ENCODE peak calls at places on chromosome 19, in six cellular contexts. One of them, this sample, is unnamed. For H3K36me3, the result is how much of the 10 kb centered on the place peaks cover.

GRCh38 chr19:28793391-28794168 is 419.4 kb downstream of the UQCRFS1 start:
- DNase-seq in K562: no peak
- DNase-seq in H1: peak
- DNase-seq in HepG2: no peak
- DNase-seq in HCT116: no peak
- DNase-seq in SK-N-SH: no peak
- DNase-seq in this sample: peak

GRCh38 chr19:46860846-46861690 is at the start of gene ARHGAP35:
- DNase-seq in K562: peak
- DNase-seq in H1: no peak
- DNase-seq in HepG2: no peak
- DNase-seq in HCT116: no peak
- DNase-seq in SK-N-SH: peak
- DNase-seq in this sample: no peak

GRCh38 chr19:51478381-51479285 is at the start of gene CEACAM18:
- DNase-seq in K562: peak
- DNase-seq in H1: no peak
- DNase-seq in HepG2: no peak
- DNase-seq in HCT116: no peak
- DNase-seq in SK-N-SH: no peak
- DNase-seq in this sample: no peak

GRCh38 chr19:39481229-39481545 is 549 bp downstream of the TIMM50 start:
- DNase-seq in K562: no peak
- DNase-seq in H1: no peak
- DNase-seq in HepG2: no peak
- DNase-seq in HCT116: no peak
- DNase-seq in SK-N-SH: no peak
- DNase-seq in this sample: no peak

GRCh38 chr19:39293394-39293793 is 2.8 kb upstream of the IFNL1 start:
- DNase-seq in K562: no peak
- DNase-seq in H1: no peak
- DNase-seq in HepG2: no peak
- DNase-seq in HCT116: no peak
- DNase-seq in SK-N-SH: no peak
- DNase-seq in this sample: no peak

GRCh38 chr19:50827476-50827875 is 3.9 kb upstream of the KLK1 start:
- DNase-seq in K562: no peak
- DNase-seq in H1: no peak
- DNase-seq in HepG2: no peak
- DNase-seq in HCT116: no peak
- DNase-seq in SK-N-SH: no peak
- DNase-seq in this sample: no peak

GRCh38 chr19:39199025-39199424 is 2.3 kb downstream of the NCCRP1 start:
- DNase-seq in K562: no peak
- DNase-seq in H1: no peak
- DNase-seq in HepG2: peak
- DNase-seq in HCT116: no peak
- DNase-seq in SK-N-SH: peak
- DNase-seq in this sample: no peak

GRCh38 chr19:29622191-29623070 is 16.3 kb downstream of the POP4 start:
- DNase-seq in K562: no peak
- DNase-seq in H1: no peak
- DNase-seq in HepG2: no peak
- DNase-seq in HCT116: no peak
- DNase-seq in SK-N-SH: peak
- DNase-seq in this sample: no peak

GRCh38 chr19:3670258-3670795 is 29.9 kb downstream of the PIP5K1C start:
- DNase-seq in K562: peak
- DNase-seq in H1: no peak
- DNase-seq in HepG2: no peak
- DNase-seq in HCT116: no peak
- DNase-seq in SK-N-SH: no peak
- DNase-seq in this sample: no peak

GRCh38 chr19:55383789-55384575 is at the start of gene TMEM238:
- DNase-seq in K562: peak
- DNase-seq in H1: no peak
- DNase-seq in HepG2: no peak
- DNase-seq in HCT116: no peak
- DNase-seq in SK-N-SH: peak
- DNase-seq in this sample: no peak

GRCh38 chr19:3603121-3603841 is 3.4 kb downstream of the TBXA2R start:
- DNase-seq in K562: no peak
- DNase-seq in H1: no peak
- DNase-seq in HepG2: no peak
- DNase-seq in HCT116: no peak
- DNase-seq in SK-N-SH: no peak
- DNase-seq in this sample: no peak

GRCh38 chr19:38617764-38618589 is at the start of gene MAP4K1:
- DNase-seq in K562: no peak
- DNase-seq in H1: no peak
- DNase-seq in HepG2: no peak
- DNase-seq in HCT116: no peak
- DNase-seq in SK-N-SH: no peak
- DNase-seq in this sample: no peak

GRCh38 chr19:36489139-36489919 is at the start of gene ZNF566:
- DNase-seq in K562: peak
- DNase-seq in H1: peak
- DNase-seq in HepG2: peak
- DNase-seq in HCT116: peak
- DNase-seq in SK-N-SH: peak
- DNase-seq in this sample: peak

GRCh38 chr19:50190439-50190891 is 13.0 kb upstream of the MYH14 start:
- DNase-seq in K562: no peak
- DNase-seq in H1: no peak
- DNase-seq in HepG2: no peak
- DNase-seq in HCT116: no peak
- DNase-seq in SK-N-SH: no peak
- DNase-seq in this sample: no peak

DNA sequence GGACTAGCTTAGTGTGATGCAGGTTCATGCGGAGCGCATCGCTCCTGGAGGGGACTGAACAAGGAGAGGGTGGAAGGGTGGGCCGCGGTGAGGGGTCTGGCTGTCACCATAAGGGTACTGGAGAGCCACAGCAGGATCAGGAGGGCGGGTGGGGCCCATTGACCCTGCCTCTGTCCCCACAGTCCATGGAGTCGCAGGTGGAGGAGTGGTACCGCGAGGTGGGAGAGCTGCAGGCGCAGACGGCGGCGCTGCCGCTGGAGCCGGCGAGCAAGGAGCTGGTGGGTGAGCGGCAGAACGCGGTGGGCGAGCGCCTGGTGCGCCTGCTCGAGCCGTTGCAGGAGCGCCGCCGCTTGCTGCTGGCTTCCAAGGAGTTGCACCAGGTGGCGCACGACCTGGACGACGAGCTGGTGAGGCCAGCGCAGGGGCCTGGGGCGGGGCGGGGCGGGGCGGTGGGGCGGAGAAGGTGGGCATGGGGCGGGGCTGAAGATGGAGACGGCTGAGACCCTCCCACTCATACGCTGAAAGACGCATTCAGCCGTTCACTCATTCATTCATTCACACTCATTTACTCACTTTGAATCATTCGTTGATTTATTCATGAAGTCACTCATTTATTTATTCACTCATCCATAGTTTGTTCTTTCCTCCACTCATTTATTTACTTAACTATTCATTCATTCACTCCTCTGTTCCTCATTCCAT is 27.5 kb upstream of the SHKBP1 start:
- DNase-seq in K562: peak
- DNase-seq in H1: peak
- DNase-seq in HepG2: peak
- DNase-seq in HCT116: peak
- DNase-seq in SK-N-SH: peak
- DNase-seq in this sample: peak
- TF ChIP-seq YY1 in K562: no peak
- TF ChIP-seq YY1 in H1: no peak
- TF ChIP-seq YY1 in HepG2: peak
- TF ChIP-seq YY1 in HCT116: peak
- TF ChIP-seq YY1 in SK-N-SH: no peak
- TF ChIP-seq YY1 in this sample: no peak

DNA sequence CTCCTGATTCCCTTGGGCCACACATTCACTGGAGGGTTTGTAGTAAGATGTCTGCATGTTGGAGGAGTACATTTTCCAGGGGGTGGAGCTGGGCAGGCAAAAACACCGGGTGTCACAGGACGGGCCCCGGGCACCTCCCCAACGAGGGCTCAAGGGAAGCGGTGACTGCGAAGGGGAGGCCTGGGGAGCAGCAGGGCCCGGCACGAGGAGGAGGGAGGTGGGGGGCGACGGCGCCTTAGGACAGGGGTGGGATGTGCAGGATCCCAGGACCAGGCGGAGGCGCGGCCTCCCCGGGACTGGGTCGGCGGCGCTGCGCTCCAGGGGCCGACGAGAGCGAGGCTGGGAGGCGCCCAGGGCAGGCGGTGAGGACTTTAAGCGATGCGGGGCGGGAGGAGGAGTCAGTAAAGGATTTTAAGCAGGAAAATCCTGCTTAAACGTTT is 501 bp downstream of the ZNF160 start:
- DNase-seq in K562: peak
- DNase-seq in H1: no peak
- DNase-seq in HepG2: no peak
- DNase-seq in HCT116: no peak
- DNase-seq in SK-N-SH: peak
- DNase-seq in this sample: no peak
- H3K36me3 ChIP-seq in K562: under half
- H3K36me3 ChIP-seq in H1: under half
- H3K36me3 ChIP-seq in HepG2: under half
- H3K36me3 ChIP-seq in HCT116: under half
- H3K36me3 ChIP-seq in SK-N-SH: under half
- H3K36me3 ChIP-seq in this sample: under half

GRCh38 chr19:1219786-1220451 is 14.3 kb downstream of the STK11 start:
- DNase-seq in K562: no peak
- DNase-seq in H1: no peak
- DNase-seq in HepG2: no peak
- DNase-seq in HCT116: no peak
- DNase-seq in SK-N-SH: no peak
- DNase-seq in this sample: no peak

GRCh38 chr19:1221904-1222255 is 15.9 kb downstream of the CBARP start:
- DNase-seq in K562: no peak
- DNase-seq in H1: no peak
- DNase-seq in HepG2: no peak
- DNase-seq in HCT116: no peak
- DNase-seq in SK-N-SH: no peak
- DNase-seq in this sample: no peak

GRCh38 chr19:1222394-1222793 is 15.4 kb downstream of the CBARP start:
- DNase-seq in K562: no peak
- DNase-seq in H1: no peak
- DNase-seq in HepG2: no peak
- DNase-seq in HCT116: no peak
- DNase-seq in SK-N-SH: peak
- DNase-seq in this sample: no peak

GRCh38 chr19:1220452-1221037 is 15.0 kb downstream of the STK11 start:
- DNase-seq in K562: no peak
- DNase-seq in H1: no peak
- DNase-seq in HepG2: no peak
- DNase-seq in HCT116: no peak
- DNase-seq in SK-N-SH: peak
- DNase-seq in this sample: no peak

GRCh38 chr19:1221141-1221903 is 15.7 kb downstream of the STK11 start:
- DNase-seq in K562: no peak
- DNase-seq in H1: no peak
- DNase-seq in HepG2: peak
- DNase-seq in HCT116: no peak
- DNase-seq in SK-N-SH: peak
- DNase-seq in this sample: no peak
- TF ChIP-seq YY1 in K562: no peak
- TF ChIP-seq YY1 in H1: no peak
- TF ChIP-seq YY1 in HepG2: no peak
- TF ChIP-seq YY1 in HCT116: no peak
- TF ChIP-seq YY1 in SK-N-SH: no peak
- TF ChIP-seq YY1 in this sample: no peak

DNA sequence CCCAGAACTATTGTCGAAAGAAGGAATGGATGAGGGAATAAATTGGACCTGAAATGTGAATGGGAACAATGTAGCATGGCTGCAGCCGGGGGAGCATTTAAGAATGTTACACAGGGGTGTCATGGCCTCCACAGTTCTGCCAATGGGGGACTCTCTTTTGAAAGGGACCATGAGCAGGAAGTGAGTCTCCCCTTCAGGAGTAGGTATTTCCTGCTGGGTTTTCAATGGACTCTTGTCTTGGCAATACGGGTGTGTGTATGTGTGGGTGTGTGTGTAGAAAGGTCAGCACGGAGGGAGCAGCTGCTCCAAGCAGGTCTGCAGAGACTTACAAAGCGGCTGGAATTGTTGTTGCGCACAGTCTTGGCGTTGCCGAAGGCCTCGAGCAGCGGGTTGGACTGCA is 24.4 kb downstream of the MYO1F start:
- DNase-seq in K562: peak
- DNase-seq in H1: peak
- DNase-seq in HepG2: peak
- DNase-seq in HCT116: peak
- DNase-seq in SK-N-SH: peak
- DNase-seq in this sample: peak
- H3K36me3 ChIP-seq in K562: under half
- H3K36me3 ChIP-seq in H1: under half
- H3K36me3 ChIP-seq in HepG2: under half
- H3K36me3 ChIP-seq in HCT116: under half
- H3K36me3 ChIP-seq in SK-N-SH: under half
- H3K36me3 ChIP-seq in this sample: under half

GRCh38 chr19:18107235-18108083 is 9.9 kb downstream of the MAST3 start:
- DNase-seq in K562: no peak
- DNase-seq in H1: no peak
- DNase-seq in HepG2: no peak
- DNase-seq in HCT116: no peak
- DNase-seq in SK-N-SH: peak
- DNase-seq in this sample: no peak
- TF ChIP-seq YY1 in K562: no peak
- TF ChIP-seq YY1 in H1: no peak
- TF ChIP-seq YY1 in HepG2: no peak
- TF ChIP-seq YY1 in HCT116: no peak
- TF ChIP-seq YY1 in SK-N-SH: no peak
- TF ChIP-seq YY1 in this sample: no peak

This sample was measured in NT2/D1.